ENCODE peak calls at places on chromosome 15, in six cellular contexts. One of them, this sample, is unnamed.

GRCh38 chr15:30992465-30992864 is 1.0 kb upstream of the MTMR10 start:
- DNase-seq in ovary: no peak
- DNase-seq in lung: peak; percentile 58
- DNase-seq in right atrium auricular region: no peak
- DNase-seq in mammary epithelial cell: no peak
- DNase-seq in psoas muscle: no peak
- DNase-seq in this sample: no peak

GRCh38 chr15:33655488-33655887 is 312.8 kb upstream of the CHRM5 start:
- DNase-seq in ovary: no peak
- DNase-seq in lung: no peak
- DNase-seq in right atrium auricular region: no peak
- DNase-seq in mammary epithelial cell: no peak
- DNase-seq in psoas muscle: no peak
- DNase-seq in this sample: no peak

GRCh38 chr15:73021139-73021621 is 31.1 kb upstream of the NEO1 start:
- DNase-seq in ovary: no peak
- DNase-seq in lung: no peak
- DNase-seq in right atrium auricular region: no peak
- DNase-seq in mammary epithelial cell: no peak
- DNase-seq in psoas muscle: no peak
- DNase-seq in this sample: no peak

GRCh38 chr15:93126496-93127083 is 37.6 kb upstream of the RGMA start:
- DNase-seq in ovary: no peak
- DNase-seq in lung: no peak
- DNase-seq in right atrium auricular region: peak; percentile 62
- DNase-seq in mammary epithelial cell: no peak
- DNase-seq in psoas muscle: peak; percentile 77
- DNase-seq in this sample: no peak

GRCh38 chr15:33074942-33075341 is 119.6 kb downstream of the FMN1 start:
- DNase-seq in ovary: no peak
- DNase-seq in lung: no peak
- DNase-seq in right atrium auricular region: no peak
- DNase-seq in mammary epithelial cell: peak; percentile 19
- DNase-seq in psoas muscle: no peak
- DNase-seq in this sample: no peak

GRCh38 chr15:50943623-50944022 is 35.1 kb downstream of the AP4E1 start:
- DNase-seq in ovary: no peak
- DNase-seq in lung: no peak
- DNase-seq in right atrium auricular region: no peak
- DNase-seq in mammary epithelial cell: peak; percentile 40
- DNase-seq in psoas muscle: no peak
- DNase-seq in this sample: no peak

GRCh38 chr15:65038838-65039237 is 6.3 kb upstream of the SLC51B start:
- DNase-seq in ovary: no peak
- DNase-seq in lung: no peak
- DNase-seq in right atrium auricular region: no peak
- DNase-seq in mammary epithelial cell: no peak
- DNase-seq in psoas muscle: no peak
- DNase-seq in this sample: no peak

GRCh38 chr15:70876011-70876410 is 16.2 kb downstream of the THAP10 start:
- DNase-seq in ovary: no peak
- DNase-seq in lung: no peak
- DNase-seq in right atrium auricular region: no peak
- DNase-seq in mammary epithelial cell: no peak
- DNase-seq in psoas muscle: no peak
- DNase-seq in this sample: no peak

GRCh38 chr15:36666228-36666627 is 86.8 kb downstream of the CDIN1 start:
- DNase-seq in ovary: no peak
- DNase-seq in lung: no peak
- DNase-seq in right atrium auricular region: no peak
- DNase-seq in mammary epithelial cell: no peak
- DNase-seq in psoas muscle: no peak
- DNase-seq in this sample: no peak

GRCh38 chr15:92332125-92332899 is 61.4 kb upstream of the ST8SIA2 start:
- DNase-seq in ovary: no peak
- DNase-seq in lung: no peak
- DNase-seq in right atrium auricular region: no peak
- DNase-seq in mammary epithelial cell: no peak
- DNase-seq in psoas muscle: no peak
- DNase-seq in this sample: no peak

GRCh38 chr15:101068961-101069734 is 150.0 kb downstream of the LRRK1 start:
- DNase-seq in ovary: peak; percentile 20
- DNase-seq in lung: no peak
- DNase-seq in right atrium auricular region: no peak
- DNase-seq in mammary epithelial cell: peak; percentile 88
- DNase-seq in psoas muscle: no peak
- DNase-seq in this sample: peak; percentile 39

GRCh38 chr15:48778338-48778730 is 32.5 kb downstream of the CEP152 start:
- DNase-seq in ovary: no peak
- DNase-seq in lung: no peak
- DNase-seq in right atrium auricular region: no peak
- DNase-seq in mammary epithelial cell: no peak
- DNase-seq in psoas muscle: no peak
- DNase-seq in this sample: no peak

GRCh38 chr15:66154581-66154980 is 99.0 kb downstream of the MEGF11 start:
- DNase-seq in ovary: no peak
- DNase-seq in lung: no peak
- DNase-seq in right atrium auricular region: no peak
- DNase-seq in mammary epithelial cell: no peak
- DNase-seq in psoas muscle: no peak
- DNase-seq in this sample: no peak

GRCh38 chr15:66721501-66721937 is 19.5 kb downstream of the SMAD6 start:
- DNase-seq in ovary: no peak
- DNase-seq in lung: no peak
- DNase-seq in right atrium auricular region: no peak
- DNase-seq in mammary epithelial cell: peak; percentile 15
- DNase-seq in psoas muscle: no peak
- DNase-seq in this sample: no peak

GRCh38 chr15:73053398-73053723 is 1.1 kb downstream of the NEO1 start:
- DNase-seq in ovary: no peak
- DNase-seq in lung: no peak
- DNase-seq in right atrium auricular region: no peak
- DNase-seq in mammary epithelial cell: no peak
- DNase-seq in psoas muscle: no peak
- DNase-seq in this sample: no peak

GRCh38 chr15:52136471-52136993 is 24.0 kb upstream of the BCL2L10 start:
- DNase-seq in ovary: no peak
- DNase-seq in lung: no peak
- DNase-seq in right atrium auricular region: no peak
- DNase-seq in mammary epithelial cell: no peak
- DNase-seq in psoas muscle: no peak
- DNase-seq in this sample: no peak

GRCh38 chr15:29813009-29813408 is 9.3 kb downstream of the TJP1 start:
- DNase-seq in ovary: no peak
- DNase-seq in lung: no peak
- DNase-seq in right atrium auricular region: no peak
- DNase-seq in mammary epithelial cell: peak; percentile 25
- DNase-seq in psoas muscle: no peak
- DNase-seq in this sample: no peak
- H3K27me3 ChIP-seq in ovary: no peaks in the 10 kb centered on the region
- H3K27me3 ChIP-seq in lung: no peaks in the 10 kb centered on the region
- H3K27me3 ChIP-seq in right atrium auricular region: no peaks in the 10 kb centered on the region
- H3K27me3 ChIP-seq in mammary epithelial cell: no peaks in the 10 kb centered on the region
- H3K27me3 ChIP-seq in psoas muscle: no peaks in the 10 kb centered on the region
- H3K27me3 ChIP-seq in this sample: no peaks in the 10 kb centered on the region

GRCh38 chr15:82647045-82647834 is at the start of gene CPEB1:
- DNase-seq in ovary: peak; percentile 84
- DNase-seq in lung: no peak
- DNase-seq in right atrium auricular region: no peak
- DNase-seq in mammary epithelial cell: peak; percentile 6
- DNase-seq in psoas muscle: peak; percentile 79
- DNase-seq in this sample: peak; percentile 12
- H3K27me3 ChIP-seq in ovary: no peaks in the 10 kb centered on the region
- H3K27me3 ChIP-seq in lung: peaks cover 4% of the 10 kb centered on the region
- H3K27me3 ChIP-seq in right atrium auricular region: peaks cover 8% of the 10 kb centered on the region
- H3K27me3 ChIP-seq in mammary epithelial cell: peaks cover 29% of the 10 kb centered on the region
- H3K27me3 ChIP-seq in psoas muscle: peaks cover 20% of the 10 kb centered on the region
- H3K27me3 ChIP-seq in this sample: peaks cover 24% of the 10 kb centered on the region

DNA sequence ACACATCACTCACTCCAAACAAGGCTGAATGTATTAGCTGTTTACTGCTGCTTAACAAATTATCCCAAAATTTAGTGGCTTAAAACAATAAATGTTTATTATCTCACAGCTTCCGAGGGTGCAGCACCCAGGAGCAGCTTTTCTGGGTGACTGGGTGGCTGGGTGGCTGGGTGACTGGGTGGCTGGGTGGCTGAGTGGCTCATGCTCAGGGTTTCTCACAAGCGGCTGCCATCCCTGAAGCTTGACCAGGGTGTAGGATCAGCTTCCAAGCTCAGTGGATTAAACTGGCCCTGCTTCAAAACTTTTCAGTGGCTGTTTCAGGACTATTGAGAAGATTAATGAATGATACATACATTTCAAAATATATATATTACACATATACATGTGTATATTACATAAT is 2.3 kb upstream of the CYP11A1 start:
- DNase-seq in ovary: peak; percentile 28
- DNase-seq in lung: no peak
- DNase-seq in right atrium auricular region: no peak
- DNase-seq in mammary epithelial cell: no peak
- DNase-seq in psoas muscle: no peak
- DNase-seq in this sample: no peak
- H3K27me3 ChIP-seq in ovary: no peaks in the 10 kb centered on the region
- H3K27me3 ChIP-seq in lung: no peaks in the 10 kb centered on the region
- H3K27me3 ChIP-seq in right atrium auricular region: no peaks in the 10 kb centered on the region
- H3K27me3 ChIP-seq in mammary epithelial cell: peaks cover 2% of the 10 kb centered on the region
- H3K27me3 ChIP-seq in psoas muscle: peaks cover 1% of the 10 kb centered on the region
- H3K27me3 ChIP-seq in this sample: peaks cover 32% of the 10 kb centered on the region

GRCh38 chr15:38696790-38697495 is 132.3 kb upstream of the RASGRP1 start:
- DNase-seq in ovary: no peak
- DNase-seq in lung: no peak
- DNase-seq in right atrium auricular region: no peak
- DNase-seq in mammary epithelial cell: no peak
- DNase-seq in psoas muscle: no peak
- DNase-seq in this sample: no peak
- H3K27me3 ChIP-seq in ovary: no peaks in the 10 kb centered on the region
- H3K27me3 ChIP-seq in lung: no peaks in the 10 kb centered on the region
- H3K27me3 ChIP-seq in right atrium auricular region: no peaks in the 10 kb centered on the region
- H3K27me3 ChIP-seq in mammary epithelial cell: no peaks in the 10 kb centered on the region
- H3K27me3 ChIP-seq in psoas muscle: no peaks in the 10 kb centered on the region
- H3K27me3 ChIP-seq in this sample: no peaks in the 10 kb centered on the region

GRCh38 chr15:89374116-89375004 is 39.7 kb upstream of the POLG start:
- DNase-seq in ovary: no peak
- DNase-seq in lung: no peak
- DNase-seq in right atrium auricular region: no peak
- DNase-seq in mammary epithelial cell: no peak
- DNase-seq in psoas muscle: no peak
- DNase-seq in this sample: no peak

GRCh38 chr15:89369548-89369947 is 34.9 kb upstream of the POLG start:
- DNase-seq in ovary: no peak
- DNase-seq in lung: no peak
- DNase-seq in right atrium auricular region: no peak
- DNase-seq in mammary epithelial cell: no peak
- DNase-seq in psoas muscle: no peak
- DNase-seq in this sample: no peak

GRCh38 chr15:89371145-89372044 is 36.8 kb upstream of the POLG start:
- DNase-seq in ovary: no peak
- DNase-seq in lung: no peak
- DNase-seq in right atrium auricular region: no peak
- DNase-seq in mammary epithelial cell: no peak
- DNase-seq in psoas muscle: no peak
- DNase-seq in this sample: no peak

GRCh38 chr15:89370120-89371077 is 35.8 kb upstream of the POLG start:
- DNase-seq in ovary: no peak
- DNase-seq in lung: no peak
- DNase-seq in right atrium auricular region: no peak
- DNase-seq in mammary epithelial cell: no peak
- DNase-seq in psoas muscle: no peak
- DNase-seq in this sample: no peak

DNA sequence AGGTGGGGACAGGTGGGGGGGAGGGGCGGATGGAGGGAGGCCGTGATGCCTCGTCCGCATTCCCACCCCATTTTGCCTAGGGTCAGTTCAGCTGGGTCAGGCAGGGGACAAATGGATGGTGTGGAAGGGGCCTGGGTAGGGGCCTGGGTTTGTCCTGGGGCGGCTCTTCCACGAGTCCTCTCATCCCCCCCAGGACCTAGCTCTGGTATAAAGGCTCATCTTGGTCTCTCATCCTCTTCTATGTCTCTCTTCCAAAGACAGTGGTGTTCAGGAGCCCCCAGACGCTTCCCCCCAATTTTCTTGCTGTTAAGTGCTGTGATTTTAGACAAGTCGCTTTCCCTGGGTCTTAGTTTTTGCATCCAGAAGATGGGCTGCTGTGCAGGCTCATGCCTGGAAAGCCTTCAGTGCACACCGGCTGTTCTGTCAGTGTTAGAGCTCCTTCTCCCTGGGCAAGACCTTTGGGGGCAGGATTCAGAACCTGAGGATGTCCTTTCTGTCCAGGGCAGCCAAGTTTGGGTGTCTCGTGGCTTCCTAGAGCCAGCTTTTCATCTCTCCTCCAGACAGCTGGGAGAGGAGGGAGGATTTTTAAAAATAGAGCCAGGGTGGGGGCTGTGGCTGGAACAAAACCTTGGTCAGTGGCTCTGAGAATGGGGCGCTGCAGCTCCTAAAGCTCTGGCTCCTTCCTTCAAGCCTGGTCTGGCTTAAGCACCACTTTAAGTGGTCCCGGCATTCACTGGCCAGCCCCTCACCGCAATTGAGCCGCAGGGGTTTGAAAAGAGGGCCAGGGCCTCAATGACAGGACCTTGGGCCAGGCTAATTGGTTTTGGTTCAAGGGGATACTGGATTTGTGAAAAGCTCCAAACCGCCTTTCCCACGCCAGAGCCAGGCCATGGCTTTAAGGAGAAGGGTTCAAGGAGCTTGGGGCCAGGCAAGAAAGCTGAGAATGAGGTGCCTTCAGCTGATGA is 37.7 kb upstream of the POLG start:
- DNase-seq in ovary: no peak
- DNase-seq in lung: no peak
- DNase-seq in right atrium auricular region: no peak
- DNase-seq in mammary epithelial cell: no peak
- DNase-seq in psoas muscle: no peak
- DNase-seq in this sample: no peak
- H3K27me3 ChIP-seq in ovary: no peaks in the 10 kb centered on the region
- H3K27me3 ChIP-seq in lung: peaks cover 8% of the 10 kb centered on the region
- H3K27me3 ChIP-seq in right atrium auricular region: peaks cover 77% of the 10 kb centered on the region
- H3K27me3 ChIP-seq in mammary epithelial cell: peaks cover 52% of the 10 kb centered on the region
- H3K27me3 ChIP-seq in psoas muscle: peaks cover 40% of the 10 kb centered on the region
- H3K27me3 ChIP-seq in this sample: peaks cover 93% of the 10 kb centered on the region

This sample was measured in SJSA1.